ENCODE peak calls at places on chromosomes 11 and 22, in four cellular contexts. U is PC-3, T is K562, J is H1. C is an unnamed sample.

GRCh38 chr11:57777969-57778317 is 16.3 kb downstream of the CTNND1 start:
- DNase-seq in J (no peak), T (no peak), U (peak; percentile 78), C (no peak)

GRCh38 chr11:115052601-115053000 is 374.3 kb downstream of the NXPE2 start:
- DNase-seq in J (no peak), T (no peak), U (no peak), C (no peak)

GRCh38 chr11:29485641-29486040 is 531.2 kb downstream of the KCNA4 start:
- DNase-seq in U (no peak), T (no peak), J (no peak), C (no peak)

GRCh38 chr22:29574762-29575450 is 6.0 kb downstream of the NIPSNAP1 start:
- DNase-seq in T (no peak), J (no peak), U (no peak), C (no peak)

GRCh38 chr22:25497269-25497668 is 67.2 kb upstream of the GRK3 start:
- DNase-seq in U (no peak), J (no peak), T (no peak), C (no peak)

GRCh38 chr11:6646631-6647281 is 8.9 kb downstream of the DCHS1 start:
- DNase-seq in U (no peak), J (no peak), T (no peak), C (peak; percentile 87)

GRCh38 chr11:18394928-18395734 is 768 bp downstream of the LDHA start:
- DNase-seq in T (peak; percentile 47), J (no peak), U (no peak), C (peak; percentile 37)

GRCh38 chr22:42078469-42079318 is 806 bp upstream of the SMDT1 start:
- DNase-seq in J (no peak), T (no peak), U (no peak), C (peak; percentile 25)

GRCh38 chr11:72247584-72247983 is 3.6 kb upstream of the PHOX2A start:
- DNase-seq in J (no peak), U (no peak), T (no peak), C (no peak)

GRCh38 chr11:57373146-57373545 is 7.8 kb downstream of the PRG3 start:
- DNase-seq in T (no peak), U (no peak), J (no peak), C (no peak)

GRCh38 chr22:27872488-27872887 is 46.6 kb downstream of the PITPNB start:
- DNase-seq in J (no peak), T (no peak), U (no peak), C (no peak)

GRCh38 chr11:16402654-16403447 is 46.5 kb upstream of the SOX6 start:
- DNase-seq in T (no peak), J (peak; percentile 46), U (no peak), C (no peak)

GRCh38 chr22:31344369-31345330 is 1.5 kb downstream of the PATZ1 start:
- DNase-seq in U (peak; percentile 39), T (no peak), J (no peak), C (peak; percentile 47)

GRCh38 chr11:3902441-3902840 is 47.0 kb downstream of the STIM1 start:
- DNase-seq in J (no peak), U (no peak), T (peak; percentile 59), C (no peak)

GRCh38 chr11:33478111-33478573 is 221.0 kb downstream of the HIPK3 start:
- DNase-seq in U (no peak), T (no peak), J (no peak), C (no peak)

GRCh38 chr11:47270331-47271271 is 668 bp downstream of the MADD start:
- DNase-seq in T (peak; percentile 79), J (no peak), U (peak; percentile 49), C (peak; percentile 55)

GRCh38 chr11:76824083-76824939 is 36.4 kb upstream of the ACER3 start:
- DNase-seq in T (peak; percentile 91), U (peak; percentile 78), J (no peak), C (no peak)

GRCh38 chr22:46592390-46592872 is 27.8 kb upstream of the GRAMD4 start:
- DNase-seq in U (peak; percentile 31), T (peak; percentile 55), J (no peak), C (no peak)

GRCh38 chr11:59206635-59207034 is 6.1 kb downstream of the MPEG1 start:
- DNase-seq in J (peak; percentile 27), U (peak; percentile 75), T (peak; percentile 53), C (peak; percentile 45)

GRCh38 chr11:57649826-57650738 is at the start of gene YPEL4:
- DNase-seq in T (peak; percentile 78), J (no peak), U (peak; percentile 74), C (peak; percentile 89)

GRCh38 chr22:18111759-18112330 is 1.2 kb downstream of the TUBA8 start:
- DNase-seq in J (no peak), U (no peak), T (no peak), C (no peak)

GRCh38 chr11:68806931-68807844 is 34.5 kb downstream of the CPT1A start:
- DNase-seq in T (no peak), U (peak; percentile 71), J (no peak), C (peak; percentile 61)

GRCh38 chr11:10302294-10302743 is 2.6 kb upstream of the ADM start:
- DNase-seq in T (no peak), U (peak; percentile 36), J (no peak), C (no peak)

GRCh38 chr11:122879785-122880184 is 2.8 kb upstream of the JHY start:
- DNase-seq in T (no peak), U (no peak), J (no peak), C (no peak)

GRCh38 chr11:66546368-66546965 is at the start of gene ACTN3:
- DNase-seq in U (no peak), J (peak; percentile 59), T (no peak), C (peak; percentile 63)

GRCh38 chr11:60310407-60310998 is 16.6 kb upstream of the MS4A6E start:
- DNase-seq in J (no peak), U (no peak), T (no peak), C (no peak)

GRCh38 chr11:116412118-116412889 is 360.5 kb downstream of the BUD13 start:
- DNase-seq in T (no peak), J (no peak), U (peak; percentile 43), C (no peak)

GRCh38 chr11:47408598-47409439 is 429 bp downstream of the SLC39A13 start:
- DNase-seq in U (peak; percentile 72), J (no peak), T (no peak), C (peak; percentile 91)

GRCh38 chr11:65355776-65356393 is 1.3 kb downstream of the TIGD3 start:
- DNase-seq in J (no peak), T (no peak), U (no peak), C (peak; percentile 6)

GRCh38 chr11:65355013-65355775 is 643 bp downstream of the TIGD3 start:
- DNase-seq in J (no peak), U (peak; percentile 11), T (peak; percentile 76), C (no peak)

GRCh38 chr11:65353376-65353775 is 1.2 kb upstream of the TIGD3 start:
- DNase-seq in U (no peak), J (no peak), T (no peak), C (no peak)

GRCh38 chr11:65353900-65354264 is 669 bp upstream of the TIGD3 start:
- DNase-seq in T (no peak), J (no peak), U (no peak), C (no peak)

GRCh38 chr11:65354265-65355012 is at the start of gene TIGD3:
- DNase-seq in T (peak; percentile 98), U (peak; percentile 98), J (peak; percentile 85), C (peak; percentile 99)
- H3K9ac ChIP-seq in T (peak within 1 kb of the TSS; percentile 44), U (peak within 1 kb of the TSS; percentile 36), J (peak within 1 kb of the TSS; percentile 48), C (peak within 1 kb of the TSS; percentile 59)

DNA sequence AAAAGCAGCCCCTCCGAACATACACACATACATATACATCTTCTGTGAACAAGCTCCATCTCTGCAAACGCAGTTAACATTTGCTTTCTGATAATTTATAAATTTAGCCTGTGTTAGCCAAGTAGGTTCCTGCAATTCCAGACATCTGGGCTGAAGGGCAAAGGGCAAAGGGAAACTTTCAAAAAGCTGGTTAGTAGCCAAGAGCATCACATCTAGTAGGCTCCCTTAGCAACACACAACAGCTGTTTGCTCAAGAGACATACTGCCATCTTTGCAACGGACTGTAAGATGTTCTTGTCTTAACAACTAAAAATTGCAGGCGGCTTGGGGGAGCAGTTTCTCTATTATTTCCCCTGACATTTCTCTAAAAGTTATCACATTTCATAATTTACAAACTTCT is 134.9 kb downstream of the RBFOX2 start:
- DNase-seq in U (no peak), J (no peak), T (no peak), C (no peak)
- H3K4me3 ChIP-seq in U (no peak overlapping the region), J (no peak overlapping the region), T (no peak overlapping the region), C (peak overlapping the region; percentile 76)

DNA sequence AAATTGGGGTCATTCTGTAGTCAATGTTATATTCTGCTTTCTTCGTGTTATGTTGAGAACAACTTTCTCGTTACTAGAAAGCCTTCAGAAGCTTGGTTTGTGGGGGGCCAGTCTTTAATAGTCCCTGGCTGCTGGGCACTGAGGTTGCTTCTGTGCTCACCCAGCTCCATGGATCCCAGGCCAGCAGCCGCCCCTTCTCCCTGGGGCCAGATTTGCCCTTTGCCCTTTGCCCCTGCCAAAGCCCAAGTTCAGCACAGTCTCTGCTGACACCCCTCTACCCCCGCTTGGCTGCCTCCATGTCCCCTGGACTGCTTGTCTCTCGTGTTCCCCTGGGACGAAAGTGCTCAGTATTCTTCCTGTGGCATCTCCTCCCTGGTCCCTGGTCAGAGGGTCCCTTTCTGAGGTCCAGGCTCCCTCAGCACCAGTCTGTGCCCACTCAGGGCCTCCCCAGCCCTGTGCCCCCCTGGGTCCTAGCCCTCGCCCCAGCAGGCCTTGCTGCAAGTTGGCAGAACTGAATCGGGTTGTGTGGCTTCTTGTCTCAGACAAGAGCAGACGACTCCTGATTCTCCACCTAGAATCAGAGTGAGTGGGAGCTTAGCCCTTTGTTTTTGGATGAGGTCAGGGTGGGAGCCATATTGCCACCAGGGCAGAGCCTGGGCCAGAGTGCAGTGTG is 6.7 kb downstream of the TSPO start:
- DNase-seq in U (no peak), T (no peak), J (no peak), C (no peak)
- H3K9ac ChIP-seq in U (no peak overlapping the region), T (no peak overlapping the region), J (no peak overlapping the region), C (peak overlapping the region; percentile 39)

DNA sequence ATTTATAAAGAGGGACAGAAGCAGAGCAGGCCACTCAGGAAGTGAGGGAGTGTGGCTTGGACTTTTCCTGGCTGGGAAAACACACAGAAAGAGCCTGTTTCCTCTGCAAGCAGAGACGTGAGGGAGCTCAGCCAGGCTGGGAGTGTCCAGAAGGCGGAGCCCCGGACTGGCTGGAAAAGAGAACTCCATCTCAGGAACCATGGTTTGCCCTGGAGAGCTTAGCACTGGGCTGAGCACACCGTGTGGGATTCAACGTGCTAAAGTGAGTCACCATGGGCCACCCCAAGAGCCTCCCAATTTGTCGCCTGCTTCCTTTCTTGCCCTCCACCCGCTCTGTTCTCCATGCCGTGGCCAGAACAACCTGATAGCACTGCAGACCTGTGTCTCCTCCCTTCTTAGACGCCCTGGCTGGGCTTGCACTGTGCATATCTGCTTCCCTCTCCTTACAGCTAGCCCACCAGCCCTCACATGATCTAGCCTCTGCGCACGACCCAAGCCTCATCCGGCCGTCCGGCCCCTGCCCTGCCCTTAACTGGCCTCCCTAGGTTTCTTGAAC is 51.8 kb downstream of the GALNT18 start:
- DNase-seq in U (peak; percentile 13), T (no peak), J (no peak), C (no peak)
- H3K4me3 ChIP-seq in U (no peak overlapping the region), T (no peak overlapping the region), J (no peak overlapping the region), C (no peak overlapping the region)

GRCh38 chr11:1196516-1197391 is 26.1 kb upstream of the MUC5B start:
- DNase-seq in T (no peak), J (no peak), U (no peak), C (no peak)
- H3K9ac ChIP-seq in T (no peak overlapping the region), J (no peak overlapping the region), U (no peak overlapping the region), C (no peak overlapping the region)

GRCh38 chr11:134535029-134536025 is 123.3 kb upstream of the B3GAT1 start:
- DNase-seq in T (no peak), U (no peak), J (no peak), C (no peak)
- H3K4me3 ChIP-seq in T (no peak overlapping the region), U (no peak overlapping the region), J (no peak overlapping the region), C (no peak overlapping the region)